ENCODE peak calls at places on chromosomes 11 and 22, in six cellular contexts. S, C, P, H, O and F are unnamed samples.

GRCh38 chr22:49780281-49780991 is 47.2 kb downstream of the BRD1 start:
- DNase-seq in C (no peak), S (no peak), P (no peak), O (no peak), H (no peak), F (no peak)

GRCh38 chr11:120391854-120392253 is 55.6 kb downstream of the ARHGEF12 start:
- DNase-seq in P (no peak), H (no peak), C (no peak), S (no peak), O (no peak), F (no peak)

GRCh38 chr11:34552270-34552669 is 38.7 kb upstream of the ELF5 start:
- DNase-seq in C (no peak), O (no peak), H (no peak), P (no peak), S (no peak), F (no peak)

GRCh38 chr22:38038426-38038825 is 18.8 kb upstream of the PICK1 start:
- DNase-seq in C (no peak), P (no peak), H (no peak), S (no peak), O (no peak), F (no peak)

GRCh38 chr11:3964056-3964455 is 108.6 kb downstream of the STIM1 start:
- DNase-seq in P (no peak), H (no peak), S (no peak), O (no peak), C (no peak), F (no peak)

GRCh38 chr11:67544591-67545242 is 21.5 kb upstream of the CABP2 start:
- DNase-seq in O (peak; percentile 35), S (no peak), P (no peak), C (no peak), H (no peak), F (no peak)

GRCh38 chr22:30922151-30922611 is 46.4 kb downstream of the MORC2 start:
- DNase-seq in O (peak; percentile 65), C (peak; percentile 80), P (peak; percentile 68), S (peak; percentile 46), H (no peak), F (no peak)

GRCh38 chr11:32893947-32894827 is 1.6 kb downstream of the QSER1 start:
- DNase-seq in H (peak; percentile 21), C (no peak), S (no peak), P (peak; percentile 89), O (peak; percentile 89), F (peak; percentile 80)

GRCh38 chr22:49183826-49184216 is 643.9 kb downstream of the BRD1 start:
- DNase-seq in S (no peak), O (no peak), P (no peak), H (no peak), C (no peak), F (no peak)

GRCh38 chr11:45482331-45482730 is 183.1 kb downstream of the CHST1 start:
- DNase-seq in O (no peak), P (no peak), H (no peak), S (no peak), C (no peak), F (no peak)

GRCh38 chr11:91653091-91653754 is 571.4 kb upstream of the FAT3 start:
- DNase-seq in O (no peak), S (no peak), H (no peak), P (no peak), C (no peak), F (no peak)

GRCh38 chr11:28690746-28691145 is 582.6 kb downstream of the METTL15 start:
- DNase-seq in C (no peak), H (no peak), P (no peak), O (no peak), S (no peak), F (no peak)

GRCh38 chr11:30025396-30026139 is 8.7 kb upstream of the KCNA4 start:
- DNase-seq in H (no peak), P (no peak), O (no peak), S (no peak), C (no peak), F (no peak)

GRCh38 chr11:47599821-47600377 is 5.7 kb upstream of the C1QTNF4 start:
- DNase-seq in S (no peak), H (no peak), P (no peak), O (no peak), C (no peak), F (no peak)

GRCh38 chr22:28608546-28608945 is 71.1 kb downstream of the TTC28 start:
- DNase-seq in O (no peak), C (no peak), S (no peak), H (no peak), P (no peak), F (no peak)

GRCh38 chr22:39270280-39270679 is 25.5 kb upstream of the PDGFB start:
- DNase-seq in C (no peak), S (no peak), P (no peak), O (no peak), H (no peak), F (no peak)

GRCh38 chr11:96257972-96258951 is 84.7 kb downstream of the MAML2 start:
- DNase-seq in P (no peak), S (no peak), O (peak; percentile 35), C (peak; percentile 35), H (no peak), F (no peak)

GRCh38 chr11:63564785-63565350 is 1.7 kb upstream of the PLAAT2 start:
- DNase-seq in C (no peak), H (no peak), O (no peak), P (no peak), S (no peak), F (no peak)

GRCh38 chr22:48753381-48753730 is 1074.3 kb downstream of the BRD1 start:
- DNase-seq in S (no peak), C (no peak), P (no peak), O (no peak), H (no peak), F (no peak)

GRCh38 chr22:36940676-36941075 is 27.2 kb downstream of the CSF2RB start:
- DNase-seq in P (no peak), C (no peak), S (no peak), O (no peak), H (no peak), F (no peak)